ENCODE peak calls at places on chromosomes 2 and 18, in nine cellular contexts. One of them, this sample, is unnamed.

GRCh38 chr2:96594701-96595152 is 43.4 kb downstream of the KANSL3 start:
- DNase-seq in psoas muscle: no peak
- DNase-seq in GM12878: no peak
- DNase-seq in breast epithelium: no peak
- DNase-seq in MCF 10A: no peak
- DNase-seq in GM20000: no peak
- DNase-seq in stomach: no peak
- DNase-seq in uterus: no peak
- DNase-seq in foreskin fibroblast: no peak
- DNase-seq in this sample: no peak

GRCh38 chr2:54386585-54386984 is 69.5 kb upstream of the SPTBN1 start:
- DNase-seq in psoas muscle: no peak
- DNase-seq in GM12878: no peak
- DNase-seq in breast epithelium: no peak
- DNase-seq in MCF 10A: no peak
- DNase-seq in GM20000: no peak
- DNase-seq in stomach: no peak
- DNase-seq in uterus: no peak
- DNase-seq in foreskin fibroblast: no peak
- DNase-seq in this sample: no peak

GRCh38 chr2:120976501-120977307 is 241.0 kb downstream of the GLI2 start:
- DNase-seq in psoas muscle: no peak
- DNase-seq in GM12878: no peak
- DNase-seq in breast epithelium: no peak
- DNase-seq in MCF 10A: no peak
- DNase-seq in GM20000: no peak
- DNase-seq in stomach: no peak
- DNase-seq in uterus: no peak
- DNase-seq in foreskin fibroblast: no peak
- DNase-seq in this sample: no peak

GRCh38 chr2:133486706-133487305 is 81.5 kb downstream of the NCKAP5 start:
- DNase-seq in psoas muscle: no peak
- DNase-seq in GM12878: no peak
- DNase-seq in breast epithelium: no peak
- DNase-seq in MCF 10A: no peak
- DNase-seq in GM20000: no peak
- DNase-seq in stomach: no peak
- DNase-seq in uterus: no peak
- DNase-seq in foreskin fibroblast: no peak
- DNase-seq in this sample: no peak

GRCh38 chr2:58428286-58428552 is 187.1 kb upstream of the FANCL start:
- DNase-seq in psoas muscle: no peak
- DNase-seq in GM12878: no peak
- DNase-seq in breast epithelium: no peak
- DNase-seq in MCF 10A: peak; percentile 17
- DNase-seq in GM20000: peak; percentile 47
- DNase-seq in stomach: no peak
- DNase-seq in uterus: no peak
- DNase-seq in foreskin fibroblast: no peak
- DNase-seq in this sample: peak; percentile 11

GRCh38 chr2:47038656-47039501 is 116.2 kb downstream of the STPG4 start:
- DNase-seq in psoas muscle: no peak
- DNase-seq in GM12878: peak; percentile 27
- DNase-seq in breast epithelium: no peak
- DNase-seq in MCF 10A: no peak
- DNase-seq in GM20000: no peak
- DNase-seq in stomach: no peak
- DNase-seq in uterus: no peak
- DNase-seq in foreskin fibroblast: no peak
- DNase-seq in this sample: peak; percentile 79

GRCh38 chr2:75892490-75892889 is 181.8 kb upstream of the GCFC2 start:
- DNase-seq in psoas muscle: no peak
- DNase-seq in GM12878: no peak
- DNase-seq in breast epithelium: no peak
- DNase-seq in MCF 10A: no peak
- DNase-seq in GM20000: no peak
- DNase-seq in stomach: no peak
- DNase-seq in uterus: no peak
- DNase-seq in foreskin fibroblast: no peak
- DNase-seq in this sample: no peak

GRCh38 chr2:212816267-212816666 is 277.7 kb upstream of the ERBB4 start:
- DNase-seq in psoas muscle: no peak
- DNase-seq in GM12878: no peak
- DNase-seq in breast epithelium: no peak
- DNase-seq in MCF 10A: no peak
- DNase-seq in GM20000: no peak
- DNase-seq in stomach: no peak
- DNase-seq in uterus: no peak
- DNase-seq in foreskin fibroblast: no peak
- DNase-seq in this sample: no peak

GRCh38 chr2:38440655-38441054 is 63.6 kb upstream of the ATL2 start:
- DNase-seq in psoas muscle: no peak
- DNase-seq in GM12878: no peak
- DNase-seq in breast epithelium: no peak
- DNase-seq in MCF 10A: no peak
- DNase-seq in GM20000: no peak
- DNase-seq in stomach: no peak
- DNase-seq in uterus: no peak
- DNase-seq in foreskin fibroblast: no peak
- DNase-seq in this sample: no peak

GRCh38 chr2:8633735-8634313 is 48.0 kb upstream of the ID2 start:
- DNase-seq in psoas muscle: no peak
- DNase-seq in GM12878: no peak
- DNase-seq in breast epithelium: no peak
- DNase-seq in MCF 10A: peak; percentile 47
- DNase-seq in GM20000: no peak
- DNase-seq in stomach: no peak
- DNase-seq in uterus: no peak
- DNase-seq in foreskin fibroblast: peak; percentile 63
- DNase-seq in this sample: no peak

DNA sequence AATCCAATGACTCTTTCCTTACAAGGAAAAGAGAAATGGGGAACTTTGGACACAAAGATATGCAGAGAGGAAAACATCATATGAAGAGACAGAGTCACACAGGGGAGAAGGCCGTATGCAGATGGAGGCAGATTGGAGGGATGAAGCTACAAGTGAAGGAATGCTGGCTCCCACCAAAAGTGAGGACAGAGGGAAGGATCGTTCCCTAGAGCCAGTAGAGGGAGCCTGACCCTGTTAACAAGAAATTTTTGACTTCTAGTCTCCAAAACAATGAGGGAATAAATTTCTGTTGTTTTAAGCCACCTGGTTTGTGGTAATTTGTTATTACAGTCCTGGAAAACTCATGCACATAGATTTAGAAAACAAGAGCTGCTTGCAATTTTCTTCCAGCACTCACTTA is 169.3 kb downstream of the PMAIP1 start:
- DNase-seq in psoas muscle: no peak
- DNase-seq in GM12878: no peak
- DNase-seq in breast epithelium: no peak
- DNase-seq in MCF 10A: no peak
- DNase-seq in GM20000: no peak
- DNase-seq in stomach: no peak
- DNase-seq in uterus: no peak
- DNase-seq in foreskin fibroblast: no peak
- DNase-seq in this sample: no peak
- TF ChIP-seq CTCF in psoas muscle: no peak
- TF ChIP-seq CTCF in GM12878: no peak
- TF ChIP-seq CTCF in breast epithelium: no peak
- TF ChIP-seq CTCF in MCF 10A: no peak
- TF ChIP-seq CTCF in GM20000: no peak
- TF ChIP-seq CTCF in stomach: no peak
- TF ChIP-seq CTCF in uterus: no peak
- TF ChIP-seq CTCF in foreskin fibroblast: no peak
- TF ChIP-seq CTCF in this sample: no peak

GRCh38 chr2:220076734-220077133 is 449.3 kb downstream of the SLC4A3 start:
- DNase-seq in psoas muscle: no peak
- DNase-seq in GM12878: no peak
- DNase-seq in breast epithelium: peak; percentile 23
- DNase-seq in MCF 10A: no peak
- DNase-seq in GM20000: no peak
- DNase-seq in stomach: no peak
- DNase-seq in uterus: no peak
- DNase-seq in foreskin fibroblast: peak; percentile 87
- DNase-seq in this sample: no peak
- TF ChIP-seq CTCF in psoas muscle: no peak
- TF ChIP-seq CTCF in GM12878: no peak
- TF ChIP-seq CTCF in breast epithelium: no peak
- TF ChIP-seq CTCF in MCF 10A: no peak
- TF ChIP-seq CTCF in GM20000: no peak
- TF ChIP-seq CTCF in stomach: no peak
- TF ChIP-seq CTCF in uterus: no peak
- TF ChIP-seq CTCF in foreskin fibroblast: peak; percentile 70
- TF ChIP-seq CTCF in this sample: no peak

GRCh38 chr18:48021273-48021914 is 90.9 kb upstream of the SMAD2 start:
- DNase-seq in psoas muscle: no peak
- DNase-seq in GM12878: no peak
- DNase-seq in breast epithelium: no peak
- DNase-seq in MCF 10A: no peak
- DNase-seq in GM20000: no peak
- DNase-seq in stomach: no peak
- DNase-seq in uterus: no peak
- DNase-seq in foreskin fibroblast: no peak
- DNase-seq in this sample: no peak

GRCh38 chr18:48019557-48019956 is 89.1 kb upstream of the SMAD2 start:
- DNase-seq in psoas muscle: no peak
- DNase-seq in GM12878: no peak
- DNase-seq in breast epithelium: no peak
- DNase-seq in MCF 10A: no peak
- DNase-seq in GM20000: no peak
- DNase-seq in stomach: peak; percentile 18
- DNase-seq in uterus: no peak
- DNase-seq in foreskin fibroblast: no peak
- DNase-seq in this sample: no peak

GRCh38 chr18:48022021-48022420 is 91.6 kb upstream of the SMAD2 start:
- DNase-seq in psoas muscle: no peak
- DNase-seq in GM12878: no peak
- DNase-seq in breast epithelium: no peak
- DNase-seq in MCF 10A: no peak
- DNase-seq in GM20000: no peak
- DNase-seq in stomach: peak; percentile 10
- DNase-seq in uterus: no peak
- DNase-seq in foreskin fibroblast: no peak
- DNase-seq in this sample: no peak

GRCh38 chr18:48018806-48019295 is 88.4 kb upstream of the SMAD2 start:
- DNase-seq in psoas muscle: no peak
- DNase-seq in GM12878: no peak
- DNase-seq in breast epithelium: no peak
- DNase-seq in MCF 10A: peak; percentile 30
- DNase-seq in GM20000: no peak
- DNase-seq in stomach: peak; percentile 14
- DNase-seq in uterus: no peak
- DNase-seq in foreskin fibroblast: no peak
- DNase-seq in this sample: no peak

DNA sequence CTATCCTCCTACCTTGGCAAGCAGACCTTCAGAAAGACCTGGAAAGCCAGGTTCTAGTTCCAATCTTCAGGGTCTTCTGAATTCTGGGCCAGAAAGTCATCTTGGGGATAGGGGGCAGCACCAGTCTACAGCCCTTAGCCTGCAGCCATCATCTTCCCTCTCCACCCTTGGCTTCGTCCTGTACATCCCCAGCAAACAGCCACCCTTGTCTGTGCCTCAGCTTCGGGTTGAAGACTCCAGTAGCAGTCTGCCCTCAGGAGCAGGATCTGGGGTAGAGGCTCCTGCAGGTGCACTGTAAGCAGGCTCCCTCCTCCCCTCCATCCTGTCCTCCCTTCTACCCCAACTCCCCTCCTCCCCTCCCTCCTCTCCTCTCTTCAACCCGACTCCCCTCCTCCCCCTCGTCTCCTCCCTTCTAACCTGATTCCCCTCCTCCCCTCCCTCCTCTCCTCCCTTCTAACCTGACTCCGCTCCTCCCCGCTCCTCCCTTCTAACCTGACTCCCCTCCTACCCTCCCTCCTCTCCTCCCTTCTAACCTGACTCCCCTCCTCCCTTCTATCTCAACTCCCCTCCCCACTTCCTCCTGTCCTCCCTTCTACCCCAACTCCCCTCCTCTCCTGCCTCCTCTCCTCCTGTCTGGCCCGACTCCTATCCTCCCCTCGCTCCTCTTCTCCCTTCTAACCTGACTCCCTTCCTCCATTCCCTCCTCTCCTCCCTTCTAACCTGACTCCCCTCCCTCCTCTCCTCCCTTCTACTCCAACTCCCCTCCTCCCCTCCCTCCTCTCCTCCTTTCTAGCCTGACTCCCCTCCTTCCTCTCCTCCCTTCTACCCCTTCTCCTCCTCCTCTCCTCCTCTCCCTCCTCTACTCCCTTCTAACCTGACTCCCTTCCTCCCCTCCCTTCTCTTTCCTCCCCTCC is 90.1 kb upstream of the SMAD2 start:
- DNase-seq in psoas muscle: no peak
- DNase-seq in GM12878: no peak
- DNase-seq in breast epithelium: no peak
- DNase-seq in MCF 10A: no peak
- DNase-seq in GM20000: no peak
- DNase-seq in stomach: no peak
- DNase-seq in uterus: no peak
- DNase-seq in foreskin fibroblast: no peak
- DNase-seq in this sample: no peak
- TF ChIP-seq CTCF in psoas muscle: no peak
- TF ChIP-seq CTCF in GM12878: no peak
- TF ChIP-seq CTCF in breast epithelium: no peak
- TF ChIP-seq CTCF in MCF 10A: no peak
- TF ChIP-seq CTCF in GM20000: no peak
- TF ChIP-seq CTCF in stomach: no peak
- TF ChIP-seq CTCF in uterus: no peak
- TF ChIP-seq CTCF in foreskin fibroblast: no peak
- TF ChIP-seq CTCF in this sample: no peak

GRCh38 chr18:55579471-55579870 is 8.5 kb downstream of the TCF4 start:
- DNase-seq in psoas muscle: no peak
- DNase-seq in GM12878: no peak
- DNase-seq in breast epithelium: no peak
- DNase-seq in MCF 10A: no peak
- DNase-seq in GM20000: no peak
- DNase-seq in stomach: no peak
- DNase-seq in uterus: no peak
- DNase-seq in foreskin fibroblast: no peak
- DNase-seq in this sample: no peak

GRCh38 chr18:55575949-55576348 is 12.0 kb downstream of the TCF4 start:
- DNase-seq in psoas muscle: no peak
- DNase-seq in GM12878: no peak
- DNase-seq in breast epithelium: no peak
- DNase-seq in MCF 10A: no peak
- DNase-seq in GM20000: no peak
- DNase-seq in stomach: no peak
- DNase-seq in uterus: no peak
- DNase-seq in foreskin fibroblast: no peak
- DNase-seq in this sample: no peak

GRCh38 chr18:55575066-55575465 is 12.9 kb downstream of the TCF4 start:
- DNase-seq in psoas muscle: no peak
- DNase-seq in GM12878: no peak
- DNase-seq in breast epithelium: no peak
- DNase-seq in MCF 10A: no peak
- DNase-seq in GM20000: no peak
- DNase-seq in stomach: no peak
- DNase-seq in uterus: no peak
- DNase-seq in foreskin fibroblast: no peak
- DNase-seq in this sample: no peak

GRCh38 chr18:55579888-55580287 is 8.1 kb downstream of the TCF4 start:
- DNase-seq in psoas muscle: no peak
- DNase-seq in GM12878: no peak
- DNase-seq in breast epithelium: no peak
- DNase-seq in MCF 10A: no peak
- DNase-seq in GM20000: no peak
- DNase-seq in stomach: no peak
- DNase-seq in uterus: no peak
- DNase-seq in foreskin fibroblast: no peak
- DNase-seq in this sample: no peak

GRCh38 chr18:55577812-55578539 is 10.0 kb downstream of the TCF4 start:
- DNase-seq in psoas muscle: no peak
- DNase-seq in GM12878: no peak
- DNase-seq in breast epithelium: no peak
- DNase-seq in MCF 10A: peak; percentile 2
- DNase-seq in GM20000: no peak
- DNase-seq in stomach: no peak
- DNase-seq in uterus: no peak
- DNase-seq in foreskin fibroblast: no peak
- DNase-seq in this sample: no peak
- TF ChIP-seq CTCF in psoas muscle: peak; percentile 27
- TF ChIP-seq CTCF in GM12878: no peak
- TF ChIP-seq CTCF in breast epithelium: no peak
- TF ChIP-seq CTCF in MCF 10A: peak; percentile 12
- TF ChIP-seq CTCF in GM20000: no peak
- TF ChIP-seq CTCF in stomach: no peak
- TF ChIP-seq CTCF in uterus: no peak
- TF ChIP-seq CTCF in foreskin fibroblast: no peak
- TF ChIP-seq CTCF in this sample: no peak